ENCODE peak calls at places on chromosomes 4 and X, in four cellular contexts. N is A673, P is testis, Y is AG09319. V is an unnamed sample.

GRCh38 chrX:3518870-3519269 is 172.4 kb upstream of the MXRA5 start:
- DNase-seq in N (no peak), P (no peak), Y (peak), V (peak)

GRCh38 chrX:15977644-15978043 is 123.0 kb upstream of the AP1S2 start:
- DNase-seq in N (peak), P (no peak), Y (no peak), V (no peak)

GRCh38 chr4:13160906-13161305 is 323.2 kb downstream of the RAB28 start:
- DNase-seq in N (no peak), P (no peak), Y (no peak), V (no peak)

GRCh38 chr4:3122081-3122563 is 47.6 kb downstream of the HTT start:
- DNase-seq in N (peak), P (no peak), Y (no peak), V (no peak)

GRCh38 chr4:76725039-76725438 is 172.9 kb downstream of the SOWAHB start:
- DNase-seq in N (no peak), P (no peak), Y (no peak), V (no peak)

GRCh38 chr4:52840531-52841350 is 21.4 kb upstream of the RASL11B start:
- DNase-seq in N (no peak), P (no peak), Y (no peak), V (no peak)

GRCh38 chrX:103562801-103563200 is 22.5 kb upstream of the TCEAL4 start:
- DNase-seq in N (no peak), P (no peak), Y (no peak), V (no peak)

GRCh38 chr4:71290074-71290473 is 48.7 kb upstream of the SLC4A4 start:
- DNase-seq in N (no peak), P (no peak), Y (peak), V (peak)

GRCh38 chr4:104017213-104017612 is 297.4 kb upstream of the TACR3 start:
- DNase-seq in N (no peak), P (no peak), Y (no peak), V (no peak)

GRCh38 chr4:104020641-104021040 is 300.9 kb upstream of the TACR3 start:
- DNase-seq in N (no peak), P (no peak), Y (no peak), V (no peak)

GRCh38 chr4:104015680-104016079 is 295.9 kb upstream of the TACR3 start:
- DNase-seq in N (peak), P (peak), Y (no peak), V (no peak)
- TF ChIP-seq CTCF in N (peak), P (no peak), Y (no peak), V (no peak)

GRCh38 chrX:6735235-6735634 is 200.3 kb upstream of the VCX3A start:
- DNase-seq in N (no peak), P (no peak), Y (no peak), V (no peak)
- TF ChIP-seq CTCF in N (no peak), P (no peak), Y (no peak), V (no peak)

DNA sequence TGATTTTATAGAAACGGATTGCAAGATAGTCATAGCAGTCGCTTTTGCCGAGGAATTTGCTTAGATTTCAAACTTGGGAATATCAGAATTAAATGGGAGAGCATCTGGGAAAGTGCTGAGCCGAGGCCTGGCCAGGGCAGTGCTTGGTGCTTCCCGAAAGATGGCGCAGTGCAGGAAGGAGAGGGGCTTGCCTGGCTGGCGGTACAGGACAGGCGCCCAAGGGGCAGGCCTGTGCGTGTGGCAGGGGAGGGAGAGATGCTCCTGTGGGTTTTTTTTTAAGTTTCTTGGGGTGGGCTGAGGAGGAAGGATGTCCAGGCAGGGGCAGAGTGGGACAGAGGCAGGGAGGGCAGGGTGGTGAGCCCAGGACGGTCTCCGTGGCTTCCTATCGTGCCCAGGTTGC is 241.1 kb downstream of the AFAP1 start:
- DNase-seq in N (no peak), P (no peak), Y (peak), V (no peak)
- TF ChIP-seq CTCF in N (no peak), P (no peak), Y (peak), V (peak)

DNA sequence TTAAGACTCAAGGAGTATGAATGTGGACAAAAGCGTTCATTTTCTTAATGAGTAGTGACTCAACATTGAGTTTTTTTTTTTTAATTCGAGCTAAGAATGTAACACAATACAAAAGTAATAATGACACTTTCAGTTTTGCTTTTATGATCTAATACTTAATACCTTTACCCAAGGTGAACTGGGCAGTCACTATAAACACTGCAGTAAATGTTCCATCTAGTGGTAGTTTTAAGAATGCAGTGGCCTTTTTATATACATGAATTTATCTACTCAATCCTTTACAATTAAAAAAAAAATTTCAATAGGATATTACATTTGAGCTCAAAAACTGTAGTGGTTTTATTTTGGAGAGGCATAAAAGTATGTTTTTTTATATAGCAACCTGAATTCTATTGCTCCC is 33.9 kb downstream of the PDK3 start:
- DNase-seq in N (no peak), P (no peak), Y (no peak), V (no peak)
- TF ChIP-seq CTCF in N (peak), P (no peak), Y (peak), V (no peak)

GRCh38 chrX:117838581-117839331 is 277.9 kb downstream of the KLHL13 start:
- DNase-seq in N (no peak), P (no peak), Y (no peak), V (no peak)

GRCh38 chrX:117840645-117841044 is 276.0 kb downstream of the KLHL13 start:
- DNase-seq in N (no peak), P (no peak), Y (no peak), V (no peak)

GRCh38 chrX:117839544-117839943 is 277.1 kb downstream of the KLHL13 start:
- DNase-seq in N (no peak), P (no peak), Y (no peak), V (no peak)

DNA sequence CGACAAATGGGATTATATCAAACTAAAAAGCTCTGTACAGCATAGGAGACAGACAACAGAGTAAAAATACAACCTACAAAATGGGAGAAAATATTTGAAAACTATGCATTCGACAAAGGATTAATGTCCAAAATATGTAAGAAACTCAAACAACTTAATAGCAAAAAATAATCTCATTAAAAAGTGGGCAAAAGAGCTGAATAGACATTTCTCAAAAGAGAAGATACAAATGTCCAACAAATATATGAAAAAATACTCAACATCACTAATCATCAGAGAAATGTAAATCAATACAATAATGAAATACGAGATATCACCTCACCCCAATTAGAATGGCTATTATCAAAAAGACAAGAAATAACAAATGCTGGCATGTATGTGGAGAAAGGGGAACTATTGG is 272.9 kb downstream of the KLHL13 start:
- DNase-seq in N (no peak), P (no peak), Y (no peak), V (no peak)
- TF ChIP-seq CTCF in N (no peak), P (no peak), Y (no peak), V (no peak)

V was measured in AG04449.